ENCODE peak calls at places on chromosome 16, in ten cellular contexts. O is thyroid gland; Y is CD8-positive, alpha-beta T cell; K is tibial nerve; R is K562; F is mammary epithelial cell; B is H1; D is suprapubic skin; U is SJSA1; M is thoracic aorta. J is an unnamed sample. For H3K9me3, H3K4me1 and H3K27me3, the result is how much of the 10 kb centered on the place peaks cover.

GRCh38 chr16:29748077-29748759 is 2.4 kb upstream of the C16orf54 start:
- DNase-seq in O (no peak), Y (no peak), K (no peak), R (no peak), F (no peak), B (no peak), D (no peak), U (no peak), M (no peak), J (no peak)

GRCh38 chr16:22353188-22353919 is 21.1 kb downstream of the CDR2 start:
- DNase-seq in O (no peak), Y (no peak), K (no peak), R (no peak), F (peak), B (peak), D (no peak), U (peak), M (no peak), J (no peak)

GRCh38 chr16:77273-77806 is 685 bp upstream of the MPG start:
- DNase-seq in O (no peak), Y (no peak), K (no peak), R (no peak), F (no peak), B (no peak), D (no peak), U (peak), M (no peak), J (peak)

GRCh38 chr16:77457046-77457445 is 22.2 kb upstream of the ADAMTS18 start:
- DNase-seq in O (no peak), Y (no peak), K (no peak), R (no peak), F (no peak), B (no peak), D (no peak), U (peak), M (no peak), J (no peak)

GRCh38 chr16:53429221-53429943 is 4.9 kb upstream of the RBL2 start:
- DNase-seq in O (peak), Y (no peak), K (no peak), R (no peak), F (peak), B (no peak), D (no peak), U (no peak), M (no peak), J (no peak)

GRCh38 chr16:66538910-66539309 is 11.0 kb downstream of the TK2 start:
- DNase-seq in O (no peak), Y (no peak), K (no peak), R (no peak), F (no peak), B (no peak), D (no peak), U (no peak), M (no peak), J (no peak)

GRCh38 chr16:74637742-74638453 is 28.8 kb downstream of the RFWD3 start:
- DNase-seq in O (no peak), Y (no peak), K (no peak), R (no peak), F (no peak), B (no peak), D (no peak), U (no peak), M (no peak), J (no peak)

GRCh38 chr16:177394-177822 is 928 bp downstream of the HBA1 start:
- DNase-seq in O (no peak), Y (no peak), K (no peak), R (peak), F (no peak), B (no peak), D (no peak), U (no peak), M (no peak), J (no peak)

GRCh38 chr16:86663691-86664517 is 85.6 kb downstream of the FOXL1 start:
- DNase-seq in O (no peak), Y (no peak), K (no peak), R (no peak), F (peak), B (no peak), D (no peak), U (peak), M (no peak), J (no peak)

GRCh38 chr16:76931186-76931585 is 259.8 kb upstream of the MON1B start:
- DNase-seq in O (no peak), Y (no peak), K (no peak), R (no peak), F (no peak), B (no peak), D (no peak), U (no peak), M (no peak), J (no peak)

GRCh38 chr16:68445458-68445857 is 2.9 kb downstream of the SMPD3 start:
- DNase-seq in O (peak), Y (no peak), K (no peak), R (peak), F (peak), B (no peak), D (no peak), U (peak), M (no peak), J (no peak)

GRCh38 chr16:54934536-54935410 is 4.1 kb downstream of the IRX5 start:
- DNase-seq in O (no peak), Y (no peak), K (no peak), R (no peak), F (peak), B (no peak), D (no peak), U (no peak), M (no peak), J (no peak)

GRCh38 chr16:81927561-81928185 is 83.6 kb downstream of the SDR42E1 start:
- DNase-seq in O (no peak), Y (no peak), K (no peak), R (no peak), F (no peak), B (no peak), D (no peak), U (no peak), M (no peak), J (no peak)

GRCh38 chr16:20750558-20750957 is 8.9 kb upstream of the THUMPD1 start:
- DNase-seq in O (no peak), Y (no peak), K (no peak), R (no peak), F (no peak), B (no peak), D (no peak), U (no peak), M (no peak), J (no peak)

GRCh38 chr16:68091604-68092261 is 6.6 kb downstream of the NFATC3 start:
- DNase-seq in O (peak), Y (no peak), K (no peak), R (no peak), F (peak), B (no peak), D (no peak), U (no peak), M (no peak), J (no peak)

GRCh38 chr16:55710466-55710865 is 54.7 kb downstream of the SLC6A2 start:
- DNase-seq in O (no peak), Y (no peak), K (no peak), R (no peak), F (peak), B (no peak), D (no peak), U (no peak), M (no peak), J (no peak)

GRCh38 chr16:87789437-87790277 is 23.9 kb upstream of the KLHDC4 start:
- DNase-seq in O (peak), Y (no peak), K (no peak), R (no peak), F (peak), B (no peak), D (no peak), U (peak), M (no peak), J (peak)

DNA sequence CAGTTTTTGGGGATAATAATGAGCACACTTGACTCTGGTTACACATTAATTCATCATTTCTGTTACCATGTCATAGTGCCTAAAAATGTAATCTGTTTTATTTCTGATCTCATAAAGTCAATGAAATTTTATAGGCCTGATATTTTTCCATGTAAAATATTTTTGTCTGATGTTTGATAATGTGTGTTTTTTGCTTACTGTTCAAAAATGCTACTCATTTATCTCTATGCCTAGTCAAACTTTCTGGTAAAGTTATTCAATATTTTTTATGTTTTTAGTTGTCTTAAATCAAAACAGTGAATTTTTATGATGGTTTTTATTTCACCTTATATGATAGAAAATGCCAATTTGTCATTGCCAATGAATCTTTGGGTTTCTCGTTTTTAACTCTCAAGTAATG is 147.0 kb downstream of the AHSP start:
- DNase-seq in O (no peak), Y (no peak), K (no peak), R (no peak), F (no peak), B (no peak), D (no peak), U (no peak), M (no peak), J (no peak)
- H3K9me3 ChIP-seq in O (under half), Y (under half), K (under half), R (under half), F (under half), B (half or more), D (under half), U (under half), M (under half), J (under half)

GRCh38 chr16:1454561-1454960 is 10.2 kb upstream of the CCDC154 start:
- DNase-seq in O (no peak), Y (no peak), K (no peak), R (no peak), F (no peak), B (no peak), D (no peak), U (no peak), M (no peak), J (no peak)
- H3K4me1 ChIP-seq in O (under half), Y (under half), K (under half), R (under half), F (under half), B (under half), D (under half), U (under half), M (under half), J (under half)

DNA sequence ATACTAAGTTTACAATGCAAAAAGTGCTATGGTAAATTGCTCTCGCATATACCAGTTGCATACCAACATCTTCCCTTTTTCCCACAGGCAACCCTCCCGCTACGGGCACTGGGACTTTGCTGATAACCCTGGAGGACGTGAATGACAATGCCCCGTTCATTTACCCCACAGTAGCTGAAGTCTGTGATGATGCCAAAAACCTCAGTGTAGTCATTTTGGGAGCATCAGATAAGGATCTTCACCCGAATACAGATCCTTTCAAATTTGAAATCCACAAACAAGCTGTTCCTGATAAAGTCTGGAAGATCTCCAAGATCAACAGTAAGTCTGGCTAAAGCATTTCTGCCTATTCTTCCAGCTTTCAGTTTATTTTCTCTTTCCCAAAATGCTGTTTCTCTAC is 27.9 kb upstream of the HSBP1 start:
- DNase-seq in O (no peak), Y (no peak), K (no peak), R (no peak), F (no peak), B (no peak), D (no peak), U (peak), M (no peak), J (no peak)
- H3K27me3 ChIP-seq in O (under half), Y (under half), K (under half), R (under half), F (under half), B (under half), D (under half), U (under half), M (under half), J (under half)

DNA sequence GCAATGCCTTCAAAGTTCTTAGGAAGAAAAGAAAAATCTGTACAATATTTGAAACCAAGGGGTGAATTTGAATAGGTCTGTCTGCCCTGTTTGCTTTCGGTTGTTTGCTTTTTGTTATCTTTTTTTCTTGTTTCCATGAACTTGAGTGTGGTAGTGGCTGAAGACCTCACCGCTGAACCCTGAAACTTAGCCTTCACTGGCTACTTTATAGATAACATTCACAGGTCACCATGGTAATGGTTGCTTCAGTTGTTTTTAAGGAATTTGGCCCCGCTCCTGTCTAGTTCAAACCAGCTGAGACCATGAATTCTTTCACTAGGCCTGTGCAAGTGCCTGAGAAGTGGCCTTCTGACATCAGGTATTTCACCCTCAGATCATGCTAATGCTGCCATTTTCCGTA is 137.0 kb upstream of the PMFBP1 start:
- DNase-seq in O (no peak), Y (no peak), K (no peak), R (no peak), F (no peak), B (no peak), D (no peak), U (no peak), M (no peak), J (no peak)
- H3K9me3 ChIP-seq in O (under half), Y (under half), K (under half), R (under half), F (under half), B (under half), D (under half), U (under half), M (under half), J (under half)

GRCh38 chr16:10338426-10338825 is 47.4 kb upstream of the ATF7IP2 start:
- DNase-seq in O (peak), Y (no peak), K (no peak), R (no peak), F (peak), B (no peak), D (no peak), U (no peak), M (no peak), J (no peak)

GRCh38 chr16:10332301-10332700 is 53.6 kb upstream of the ATF7IP2 start:
- DNase-seq in O (no peak), Y (no peak), K (no peak), R (no peak), F (no peak), B (no peak), D (no peak), U (no peak), M (no peak), J (no peak)

GRCh38 chr16:10332775-10333174 is 53.1 kb upstream of the ATF7IP2 start:
- DNase-seq in O (no peak), Y (no peak), K (no peak), R (no peak), F (no peak), B (no peak), D (no peak), U (no peak), M (no peak), J (no peak)

GRCh38 chr16:10335681-10336080 is 50.2 kb upstream of the ATF7IP2 start:
- DNase-seq in O (no peak), Y (no peak), K (no peak), R (no peak), F (no peak), B (no peak), D (no peak), U (no peak), M (no peak), J (no peak)

GRCh38 chr16:10333321-10334032 is 52.4 kb upstream of the ATF7IP2 start:
- DNase-seq in O (no peak), Y (peak), K (no peak), R (no peak), F (no peak), B (no peak), D (no peak), U (no peak), M (no peak), J (no peak)
- H3K4me1 ChIP-seq in O (under half), Y (under half), K (under half), R (under half), F (under half), B (under half), D (under half), U (under half), M (under half), J (under half)

DNA sequence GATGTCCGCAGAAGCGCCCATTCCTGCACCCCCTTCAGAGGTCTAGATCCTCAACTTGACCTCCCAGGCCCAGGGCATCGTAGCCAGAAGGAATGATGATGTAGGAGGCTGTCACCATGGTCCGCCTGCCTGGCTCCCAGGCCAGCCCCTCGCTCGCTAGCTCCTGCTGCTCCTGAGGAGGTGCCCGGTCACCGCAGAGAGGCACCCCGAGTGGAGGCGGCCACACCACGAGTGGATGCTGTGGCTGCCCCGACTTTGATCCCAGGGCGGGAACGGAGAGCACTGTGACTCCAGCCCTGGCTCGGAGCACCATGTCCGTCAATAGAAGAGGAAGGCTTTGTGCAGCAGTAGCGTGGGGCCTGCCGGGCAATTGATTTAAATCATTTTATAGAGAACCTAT is 122.7 kb upstream of the GSE1 start:
- DNase-seq in O (no peak), Y (no peak), K (no peak), R (no peak), F (no peak), B (no peak), D (no peak), U (no peak), M (no peak), J (no peak)
- H3K27me3 ChIP-seq in O (under half), Y (under half), K (under half), R (under half), F (under half), B (under half), D (under half), U (under half), M (under half), J (under half)

DNA sequence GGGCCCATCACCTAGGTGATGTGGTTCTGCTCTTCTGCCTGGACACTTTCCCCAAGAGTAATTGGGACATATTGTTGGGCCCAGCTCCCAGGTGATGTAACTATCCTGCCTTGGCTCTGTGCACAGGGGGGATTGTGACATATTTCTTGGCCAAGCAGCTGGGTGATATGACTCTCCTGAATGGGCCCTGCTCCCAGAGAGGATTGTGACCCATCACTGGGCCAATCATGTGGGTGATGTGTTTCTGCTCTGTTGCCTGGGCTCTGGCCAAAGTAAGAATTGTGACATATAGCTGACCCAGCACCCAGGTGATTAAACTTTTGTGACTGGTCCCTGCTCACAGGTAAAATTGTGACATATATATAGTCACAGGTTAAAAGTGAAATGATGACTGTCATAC is 1904.9 kb downstream of the TP53TG3F start:
- DNase-seq in O (no peak), Y (no peak), K (no peak), R (no peak), F (no peak), B (no peak), D (no peak), U (no peak), M (no peak), J (no peak)
- H3K9me3 ChIP-seq in O (under half), Y (under half), K (under half), R (under half), F (under half), B (half or more), D (under half), U (under half), M (under half), J (under half)

GRCh38 chr16:17379121-17379571 is 91.6 kb downstream of the XYLT1 start:
- DNase-seq in O (no peak), Y (no peak), K (no peak), R (no peak), F (no peak), B (no peak), D (no peak), U (no peak), M (no peak), J (peak)
- H3K4me1 ChIP-seq in O (under half), Y (under half), K (under half), R (under half), F (under half), B (under half), D (under half), U (half or more), M (under half), J (under half)

DNA sequence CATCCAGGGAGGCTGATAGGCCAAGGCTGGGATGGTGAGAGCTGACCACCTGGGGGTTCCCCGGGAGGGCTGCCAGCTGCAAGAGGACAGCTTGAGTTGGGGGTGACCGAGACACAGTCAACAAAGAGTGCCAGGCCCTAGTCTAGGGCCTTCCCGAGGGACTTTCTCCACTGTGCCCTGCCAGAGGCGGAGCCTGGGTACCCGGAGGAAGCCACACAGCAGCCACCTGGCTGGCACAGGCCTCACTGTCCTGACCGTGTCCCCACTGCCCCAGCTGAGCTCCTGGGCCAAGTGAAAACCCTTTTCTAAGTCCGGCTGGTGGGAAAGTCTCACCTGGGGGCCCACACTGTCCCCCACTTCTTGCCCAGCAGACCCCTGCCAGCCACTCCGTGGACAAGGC is 71.9 kb upstream of the GSE1 start:
- DNase-seq in O (no peak), Y (no peak), K (no peak), R (no peak), F (no peak), B (no peak), D (no peak), U (no peak), M (no peak), J (no peak)
- H3K27me3 ChIP-seq in O (under half), Y (under half), K (under half), R (under half), F (under half), B (under half), D (under half), U (under half), M (under half), J (under half)

GRCh38 chr16:35146031-35146710 is 1686.8 kb downstream of the TP53TG3F start:
- DNase-seq in O (no peak), Y (peak), K (no peak), R (no peak), F (no peak), B (no peak), D (peak), U (no peak), M (no peak), J (no peak)
- H3K9me3 ChIP-seq in O (under half), Y (under half), K (under half), R (under half), F (under half), B (half or more), D (under half), U (under half), M (under half), J (under half)

J was measured in psoas muscle.